ENCODE peak calls at places on chromosomes 16 and 17, in five cellular contexts. Z is H7, R is myocyte, F is substantia nigra, P is activated T-cell treated with anti-CD3 and anti-CD28 coated beads for 4 hours. X is an unnamed sample.

GRCh38 chr16:66935319-66936011 is at the start of gene CES2:
- DNase-seq in F (no peak), Z (peak; percentile 68), P (no peak), R (peak; percentile 68), X (no peak)

GRCh38 chr16:57781349-57781740 is 20.9 kb downstream of the KIFC3 start:
- DNase-seq in F (no peak), R (peak; percentile 54), Z (no peak), P (no peak), X (no peak)

GRCh38 chr17:56960596-56961538 is at the start of gene COIL:
- DNase-seq in Z (peak; percentile 95), P (peak; percentile 96), R (peak; percentile 94), F (peak; percentile 80), X (peak; percentile 97)

GRCh38 chr17:1883536-1883935 is 53.7 kb downstream of the RPA1 start:
- DNase-seq in P (no peak), F (no peak), Z (no peak), R (no peak), X (no peak)

GRCh38 chr16:56909484-56910113 is 22.3 kb upstream of the HERPUD1 start:
- DNase-seq in Z (no peak), F (no peak), R (peak; percentile 75), P (no peak), X (no peak)

GRCh38 chr16:70018254-70018653 is 67.1 kb downstream of the CLEC18A start:
- DNase-seq in P (peak; percentile 20), R (peak; percentile 26), F (no peak), Z (peak; percentile 38), X (peak; percentile 67)

GRCh38 chr17:28712037-28712704 is 483 bp upstream of the PROCA1 start:
- DNase-seq in Z (peak; percentile 91), F (no peak), P (peak; percentile 42), R (no peak), X (peak; percentile 87)

GRCh38 chr17:72702136-72702735 is 390.3 kb downstream of the SLC39A11 start:
- DNase-seq in P (no peak), R (peak; percentile 27), F (no peak), Z (no peak), X (no peak)

GRCh38 chr16:2698103-2698870 is 16.0 kb downstream of the KCTD5 start:
- DNase-seq in R (no peak), Z (no peak), P (no peak), F (no peak), X (no peak)

GRCh38 chr17:60712675-60713074 is 35.0 kb downstream of the BCAS3 start:
- DNase-seq in P (no peak), F (no peak), Z (no peak), R (no peak), X (no peak)

GRCh38 chr16:72247821-72248253 is 75.9 kb upstream of the PMFBP1 start:
- DNase-seq in Z (no peak), F (no peak), R (peak; percentile 7), P (no peak), X (no peak)

X was measured in H9.